ENCODE peak calls at places on chromosomes 16 and 17, in nine cellular contexts. D is neuronal stem cell; J is PC-9; U is CD4-positive, CD25-positive, alpha-beta regulatory T cell; Q is ascending aorta; K is OCI-LY7; G is stomach; B is sigmoid colon; A is CD8-positive, alpha-beta memory T cell. Z is an unnamed sample.

GRCh38 chr16:11236855-11237254 is 19.1 kb downstream of the SOCS1 start:
- DNase-seq in D (no peak), J (no peak), U (no peak), Q (no peak), K (no peak), G (no peak), B (no peak), A (no peak), Z (peak; percentile 61)

GRCh38 chr17:70071620-70072019 is 3.4 kb upstream of the KCNJ16 start:
- DNase-seq in D (no peak), J (no peak), U (no peak), Q (no peak), K (no peak), G (no peak), B (no peak), A (no peak), Z (no peak)

GRCh38 chr17:27946521-27946920 is 53.4 kb upstream of the LYRM9 start:
- DNase-seq in D (no peak), J (no peak), U (no peak), Q (no peak), K (no peak), G (no peak), B (no peak), A (no peak), Z (no peak)

GRCh38 chr17:77096570-77097214 is 44.1 kb upstream of the SEC14L1 start:
- DNase-seq in D (no peak), J (no peak), U (peak; percentile 37), Q (no peak), K (peak; percentile 72), G (peak; percentile 60), B (no peak), A (no peak), Z (no peak)

GRCh38 chr17:2885751-2886150 is 89.5 kb downstream of the RAP1GAP2 start:
- DNase-seq in D (no peak), J (no peak), U (no peak), Q (no peak), K (no peak), G (no peak), B (no peak), A (no peak), Z (no peak)

GRCh38 chr16:64773638-64774037 is 348.2 kb downstream of the CDH11 start:
- DNase-seq in D (no peak), J (no peak), U (no peak), Q (no peak), K (no peak), G (no peak), B (no peak), A (no peak), Z (no peak)

GRCh38 chr16:54651440-54651839 is 279.2 kb upstream of the IRX5 start:
- DNase-seq in D (peak; percentile 64), J (no peak), U (no peak), Q (no peak), K (no peak), G (no peak), B (no peak), A (no peak), Z (no peak)

GRCh38 chr16:53768167-53768566 is 64.2 kb downstream of the FTO start:
- DNase-seq in D (no peak), J (no peak), U (no peak), Q (no peak), K (no peak), G (no peak), B (no peak), A (no peak), Z (no peak)

GRCh38 chr17:56699186-56699895 is 105.8 kb downstream of the NOG start:
- DNase-seq in D (peak; percentile 68), J (peak; percentile 94), U (no peak), Q (no peak), K (no peak), G (peak; percentile 32), B (peak; percentile 80), A (no peak), Z (peak; percentile 58)

GRCh38 chr16:66304151-66304550 is 62.3 kb upstream of the CDH5 start:
- DNase-seq in D (no peak), J (no peak), U (no peak), Q (no peak), K (no peak), G (peak; percentile 20), B (no peak), A (no peak), Z (no peak)

GRCh38 chr16:67191995-67192681 is at the start of gene E2F4:
- DNase-seq in D (peak; percentile 81), J (peak; percentile 87), U (peak; percentile 83), Q (peak; percentile 49), K (peak; percentile 96), G (peak; percentile 93), B (peak; percentile 94), A (peak; percentile 82), Z (peak; percentile 91)

GRCh38 chr17:69047368-69048263 is 13.1 kb downstream of the ABCA9 start:
- DNase-seq in D (no peak), J (peak; percentile 68), U (no peak), Q (no peak), K (no peak), G (peak; percentile 76), B (peak; percentile 87), A (no peak), Z (peak; percentile 35)

GRCh38 chr17:57895382-57896060 is 45.7 kb upstream of the MRPS23 start:
- DNase-seq in D (no peak), J (no peak), U (no peak), Q (no peak), K (no peak), G (peak; percentile 45), B (peak; percentile 86), A (no peak), Z (no peak)

GRCh38 chr16:66460703-66461102 is 33.6 kb downstream of the BEAN1 start:
- DNase-seq in D (no peak), J (no peak), U (no peak), Q (no peak), K (no peak), G (no peak), B (peak; percentile 22), A (no peak), Z (no peak)

GRCh38 chr16:2214721-2214970 is at the start of gene PGP:
- DNase-seq in D (no peak), J (no peak), U (no peak), Q (no peak), K (no peak), G (no peak), B (no peak), A (no peak), Z (no peak)

GRCh38 chr17:68511254-68511670 is 968 bp upstream of the PRKAR1A start:
- DNase-seq in D (no peak), J (no peak), U (no peak), Q (no peak), K (no peak), G (no peak), B (no peak), A (no peak), Z (peak; percentile 67)

GRCh38 chr17:17628388-17629008 is 37.0 kb upstream of the PEMT start:
- DNase-seq in D (no peak), J (peak; percentile 42), U (peak; percentile 39), Q (no peak), K (peak; percentile 16), G (peak; percentile 46), B (no peak), A (peak; percentile 36), Z (no peak)

GRCh38 chr17:32187276-32187675 is 45.0 kb downstream of the RHOT1 start:
- DNase-seq in D (no peak), J (no peak), U (no peak), Q (no peak), K (no peak), G (no peak), B (no peak), A (no peak), Z (no peak)

GRCh38 chr16:66030036-66030435 is 336.5 kb upstream of the CDH5 start:
- DNase-seq in D (no peak), J (no peak), U (no peak), Q (no peak), K (no peak), G (no peak), B (no peak), A (no peak), Z (no peak)

GRCh38 chr16:75377971-75378386 is 55.3 kb downstream of the CFDP1 start:
- DNase-seq in D (peak; percentile 74), J (peak; percentile 49), U (no peak), Q (no peak), K (no peak), G (no peak), B (no peak), A (no peak), Z (no peak)
- H3K27ac ChIP-seq in D (no peak overlapping the region), J (peak overlapping the region; percentile 54), U (no peak overlapping the region), Q (no peak overlapping the region), K (no peak overlapping the region), G (no peak overlapping the region), B (peak overlapping the region; percentile 33), A (no peak overlapping the region), Z (peak overlapping the region; percentile 42)

GRCh38 chr17:65727832-65728231 is 166.4 kb upstream of the AXIN2 start:
- DNase-seq in D (no peak), J (no peak), U (no peak), Q (no peak), K (no peak), G (no peak), B (no peak), A (no peak), Z (no peak)

GRCh38 chr17:65729207-65729606 is 167.8 kb upstream of the AXIN2 start:
- DNase-seq in D (no peak), J (no peak), U (no peak), Q (no peak), K (no peak), G (no peak), B (no peak), A (no peak), Z (no peak)

GRCh38 chr17:65727243-65727642 is 165.8 kb upstream of the AXIN2 start:
- DNase-seq in D (no peak), J (no peak), U (no peak), Q (no peak), K (no peak), G (no peak), B (no peak), A (no peak), Z (no peak)

GRCh38 chr17:65733314-65733713 is 171.9 kb upstream of the AXIN2 start:
- DNase-seq in D (no peak), J (no peak), U (no peak), Q (no peak), K (no peak), G (no peak), B (no peak), A (no peak), Z (no peak)

GRCh38 chr17:65730711-65731169 is 169.3 kb upstream of the AXIN2 start:
- DNase-seq in D (no peak), J (no peak), U (no peak), Q (no peak), K (no peak), G (no peak), B (peak; percentile 64), A (no peak), Z (no peak)
- H3K4me3 ChIP-seq in D (no peak overlapping the region), J (no peak overlapping the region), U (no peak overlapping the region), Q (no peak overlapping the region), K (no peak overlapping the region), G (no peak overlapping the region), B (no peak overlapping the region), A (no peak overlapping the region), Z (no peak overlapping the region)

GRCh38 chr17:30519707-30520106 is 42.5 kb downstream of the GOSR1 start:
- DNase-seq in D (no peak), J (no peak), U (no peak), Q (no peak), K (no peak), G (no peak), B (no peak), A (no peak), Z (no peak)
- H3K27ac ChIP-seq in D (no peak overlapping the region), J (no peak overlapping the region), U (no peak overlapping the region), Q (peak overlapping the region; percentile 13), K (no peak overlapping the region), G (no peak overlapping the region), B (peak overlapping the region; percentile 33), A (no peak overlapping the region), Z (no peak overlapping the region)

GRCh38 chr16:15616068-15616467 is 26.9 kb downstream of the MARF1 start:
- DNase-seq in D (no peak), J (no peak), U (no peak), Q (no peak), K (no peak), G (no peak), B (no peak), A (no peak), Z (no peak)
- H3K4me3 ChIP-seq in D (no peak overlapping the region), J (no peak overlapping the region), U (no peak overlapping the region), Q (no peak overlapping the region), K (no peak overlapping the region), G (no peak overlapping the region), B (no peak overlapping the region), A (no peak overlapping the region), Z (no peak overlapping the region)

Z was measured in lung.